ENCODE peak calls at places on chromosomes 5 and 9, in nine cellular contexts. E is lung; Q is AG09319; R is CD4-positive, alpha-beta memory T cell; Z is stimulated activated CD4-positive, alpha-beta T cell treated with anti-CD3 and anti-CD28 coated beads, TNF-alpha, amount 100 ng/mL, for 1 hour; H is head of caudate nucleus; M is AG08395; L is KBM-7; K is NCI-H2081. A is an unnamed sample.

GRCh38 chr9:133163559-133164208 is at the start of gene GBGT1:
- DNase-seq in K (no peak), R (no peak), M (peak), H (peak), Q (no peak), L (peak), E (no peak), Z (no peak), A (peak)

GRCh38 chr5:393846-394275 is 49.1 kb upstream of the EXOC3 start:
- DNase-seq in R (no peak), E (no peak), Q (no peak), K (no peak), Z (no peak), L (no peak), H (no peak), M (no peak), A (peak)

GRCh38 chr9:20207161-20207560 is 415.1 kb downstream of the MLLT3 start:
- DNase-seq in K (no peak), L (no peak), Z (no peak), R (no peak), H (no peak), E (no peak), Q (no peak), M (no peak), A (peak)

GRCh38 chr5:151950681-151951080 is 26.0 kb upstream of the GLRA1 start:
- DNase-seq in K (no peak), L (no peak), Z (no peak), H (no peak), R (no peak), M (no peak), E (no peak), Q (no peak), A (no peak)

GRCh38 chr9:124652203-124652992 is 118.7 kb downstream of the NR6A1 start:
- DNase-seq in E (peak), K (no peak), L (no peak), H (no peak), R (no peak), Z (no peak), M (peak), Q (peak), A (peak)

GRCh38 chr9:35001803-35002502 is 12.4 kb downstream of the DNAJB5 start:
- DNase-seq in K (no peak), R (no peak), M (no peak), H (no peak), L (no peak), E (no peak), Z (no peak), Q (no peak), A (no peak)

GRCh38 chr5:10689391-10690081 is 71.5 kb downstream of the DAP start:
- DNase-seq in K (peak), H (no peak), Q (no peak), L (peak), E (no peak), R (no peak), M (peak), Z (no peak), A (no peak)

GRCh38 chr9:7894231-7894630 is 94.7 kb upstream of the DMAC1 start:
- DNase-seq in Z (no peak), R (no peak), L (no peak), M (no peak), H (no peak), Q (no peak), K (no peak), E (no peak), A (no peak)

GRCh38 chr5:180787025-180787424 is 15.6 kb downstream of the MGAT1 start:
- DNase-seq in R (no peak), Q (no peak), Z (no peak), L (no peak), E (no peak), H (no peak), K (no peak), M (peak), A (no peak)

GRCh38 chr5:96144289-96144688 is 182.6 kb upstream of the ELL2 start:
- DNase-seq in Z (no peak), M (no peak), L (no peak), Q (no peak), H (no peak), E (no peak), K (no peak), R (no peak), A (no peak)

GRCh38 chr5:6504677-6505414 is 56.2 kb downstream of the UBE2QL1 start:
- DNase-seq in K (peak), E (no peak), M (no peak), Q (no peak), H (no peak), R (no peak), Z (no peak), L (no peak), A (no peak)

GRCh38 chr5:143514915-143515314 is 111.4 kb upstream of the NR3C1 start:
- DNase-seq in R (no peak), Z (no peak), H (no peak), K (no peak), Q (peak), M (no peak), L (no peak), E (no peak), A (peak)

GRCh38 chr5:123746683-123747360 is 234.8 kb downstream of the CSNK1G3 start:
- DNase-seq in H (no peak), E (no peak), R (no peak), K (no peak), Z (no peak), L (no peak), M (no peak), Q (no peak), A (no peak)

GRCh38 chr9:6055213-6055612 is 39.8 kb upstream of the RANBP6 start:
- DNase-seq in H (no peak), Z (no peak), R (peak), L (peak), M (peak), K (peak), E (peak), Q (peak), A (peak)

GRCh38 chr5:169219961-169220360 is 81.0 kb downstream of the SLIT3 start:
- DNase-seq in E (no peak), L (no peak), K (no peak), H (no peak), Q (no peak), Z (no peak), M (no peak), R (no peak), A (no peak)

GRCh38 chr5:139869042-139869790 is 73.6 kb downstream of the PSD2 start:
- DNase-seq in M (no peak), L (no peak), H (peak), E (no peak), R (no peak), Q (no peak), Z (no peak), K (no peak), A (no peak)

GRCh38 chr5:64834037-64834436 is 65.3 kb downstream of the CWC27 start:
- DNase-seq in K (no peak), H (no peak), L (no peak), Z (no peak), Q (no peak), R (no peak), E (no peak), M (no peak), A (peak)

GRCh38 chr9:70352356-70352755 is 62.1 kb downstream of the KLF9 start:
- DNase-seq in H (no peak), Q (no peak), K (no peak), R (no peak), L (no peak), E (no peak), Z (no peak), M (no peak), A (peak)

GRCh38 chr5:502325-503079 is 21.7 kb downstream of the SLC9A3 start:
- DNase-seq in Z (no peak), K (no peak), M (no peak), H (no peak), L (no peak), E (no peak), R (no peak), Q (no peak), A (no peak)

GRCh38 chr5:83589786-83590185 is 118.2 kb downstream of the VCAN start:
- DNase-seq in H (no peak), L (no peak), Q (no peak), E (no peak), K (peak), M (no peak), R (no peak), Z (no peak), A (no peak)

GRCh38 chr9:91723420-91724067 is 226.5 kb downstream of the ROR2 start:
- DNase-seq in M (no peak), L (no peak), R (no peak), Z (no peak), E (no peak), K (no peak), Q (no peak), H (no peak), A (no peak)

GRCh38 chr9:107322643-107323042 is 39.6 kb downstream of the RAD23B start:
- DNase-seq in R (no peak), Q (no peak), Z (no peak), L (no peak), H (no peak), M (no peak), K (no peak), E (no peak), A (no peak)

GRCh38 chr5:109062669-109063068 is 315.0 kb downstream of the FER start:
- DNase-seq in L (no peak), Q (peak), E (no peak), R (no peak), K (no peak), H (no peak), Z (no peak), M (peak), A (peak)

GRCh38 chr5:110969502-110969901 is 102.0 kb upstream of the TSLP start:
- DNase-seq in L (no peak), K (peak), H (no peak), M (no peak), R (no peak), E (no peak), Z (no peak), Q (no peak), A (no peak)

GRCh38 chr5:83322273-83322924 is 149.1 kb upstream of the VCAN start:
- DNase-seq in K (no peak), Z (no peak), L (no peak), M (no peak), H (no peak), E (no peak), R (no peak), Q (no peak), A (no peak)